ENCODE peak calls at places on chromosomes 4 and X, in four cellular contexts. U is activated T-cell treated with anti-CD3 and anti-CD28 coated beads, Interleukin-2, amount 50 U/mL, for 72 hours; Z is occipital lobe; L is Calu3. H is an unnamed sample.

GRCh38 chr4:182140547-182140946 is 102.7 kb upstream of the TENM3 start:
- DNase-seq in U (no peak), Z (no peak), L (no peak), H (no peak)

GRCh38 chr4:108072300-108072699 is 82.6 kb downstream of the HADH start:
- DNase-seq in U (peak), Z (no peak), L (peak), H (peak)

GRCh38 chrX:150364347-150365050 is 1.4 kb downstream of the MAMLD1 start:
- DNase-seq in U (peak), Z (peak), L (peak), H (peak)

GRCh38 chr4:848307-848691 is 22.4 kb upstream of the CPLX1 start:
- DNase-seq in U (no peak), Z (no peak), L (no peak), H (no peak)

GRCh38 chr4:162872001-162872400 is 294.7 kb downstream of the NAF1 start:
- DNase-seq in U (no peak), Z (no peak), L (no peak), H (no peak)

GRCh38 chrX:68892134-68892533 is 63.3 kb downstream of the EFNB1 start:
- DNase-seq in U (no peak), Z (no peak), L (no peak), H (no peak)

GRCh38 chr4:7656244-7656800 is 221.6 kb upstream of the PSAPL1 start:
- DNase-seq in U (no peak), Z (no peak), L (no peak), H (no peak)

GRCh38 chrX:153539171-153539978 is 21.9 kb downstream of the ATP2B3 start:
- DNase-seq in U (peak), Z (peak), L (peak), H (peak)

GRCh38 chr4:1208266-1208961 is 36.0 kb upstream of the SPON2 start:
- DNase-seq in U (no peak), Z (no peak), L (no peak), H (no peak)

GRCh38 chr4:2636331-2636730 is 99.9 kb downstream of the FAM193A start:
- DNase-seq in U (no peak), Z (no peak), L (no peak), H (no peak)

GRCh38 chr4:77564231-77564630 is 41.4 kb upstream of the CXCL13 start:
- DNase-seq in U (no peak), Z (no peak), L (no peak), H (no peak)

GRCh38 chr4:3421470-3421869 is 20.3 kb upstream of the HGFAC start:
- DNase-seq in U (no peak), Z (no peak), L (no peak), H (no peak)

GRCh38 chr4:89123418-89123817 is 12.1 kb downstream of the TIGD2 start:
- DNase-seq in U (no peak), Z (no peak), L (peak), H (no peak)

GRCh38 chr4:17941731-17942130 is 79.8 kb downstream of the LCORL start:
- DNase-seq in U (no peak), Z (no peak), L (no peak), H (no peak)

GRCh38 chr4:149371021-149371420 is 444.6 kb downstream of the IQCM start:
- DNase-seq in U (no peak), Z (no peak), L (peak), H (no peak)

GRCh38 chr4:118410143-118410542 is 57.3 kb upstream of the PRSS12 start:
- DNase-seq in U (no peak), Z (no peak), L (no peak), H (no peak)

GRCh38 chrX:45164021-45164621 is 36.6 kb downstream of the DIPK2B start:
- DNase-seq in U (no peak), Z (no peak), L (no peak), H (no peak)

GRCh38 chr4:84799318-84799717 is 167.2 kb downstream of the WDFY3 start:
- DNase-seq in U (no peak), Z (no peak), L (no peak), H (no peak)

GRCh38 chrX:2401590-2402360 is 99.0 kb downstream of the DHRSX start:
- DNase-seq in U (no peak), Z (no peak), L (no peak), H (no peak)

GRCh38 chrX:39226307-39226706 is 425.0 kb downstream of the MID1IP1 start:
- DNase-seq in U (no peak), Z (no peak), L (no peak), H (no peak)

GRCh38 chr4:83285022-83285387 is 407 bp upstream of the COQ2 start:
- DNase-seq in U (peak), Z (no peak), L (peak), H (peak)

GRCh38 chr4:14920759-14921313 is 81.4 kb upstream of the CPEB2 start:
- DNase-seq in U (no peak), Z (no peak), L (no peak), H (peak)

GRCh38 chr4:143025111-143025704 is 159.5 kb upstream of the USP38 start:
- DNase-seq in U (peak), Z (no peak), L (peak), H (no peak)

GRCh38 chr4:22129454-22130075 is 181.0 kb upstream of the KCNIP4 start:
- DNase-seq in U (peak), Z (no peak), L (peak), H (peak)

GRCh38 chr4:54539500-54540029 is 118.2 kb upstream of the KIT start:
- DNase-seq in U (peak), Z (peak), L (peak), H (peak)

GRCh38 chr4:168386002-168386401 is 67.5 kb upstream of the DDX60 start:
- DNase-seq in U (no peak), Z (no peak), L (no peak), H (no peak)

GRCh38 chr4:13665711-13666660 is 38.5 kb upstream of the BOD1L1 start:
- DNase-seq in U (no peak), Z (no peak), L (no peak), H (no peak)

H was measured in activated CD4-positive, alpha-beta memory T cell treated with anti-CD3 and anti-CD28 coated beads for 36 hours.